ENCODE peak calls at places on chromosomes 13 and 19, in five cellular contexts. B is upper lobe of left lung, Q is K562, J is HepG2, N is GM12878. L is an unnamed sample.
A peak's percentile ranks its signal among the peaks of the same experiment; 100 is the strongest.

GRCh38 chr13:112724788-112725345 is 35.0 kb downstream of the ATP11A start:
- ATAC-seq in B (no peak), N (no peak), J (no peak), Q (no peak), L (no peak)

GRCh38 chr19:49793561-49793840 is 19.6 kb downstream of the FUZ start:
- ATAC-seq in N (no peak), J (no peak), Q (no peak), B (no peak), L (no peak)

GRCh38 chr13:108306768-108307332 is 37.3 kb downstream of the TNFSF13B start:
- ATAC-seq in Q (no peak), B (no peak), J (no peak), N (no peak), L (no peak)

GRCh38 chr13:29607465-29607864 is 12.0 kb upstream of the SLC7A1 start:
- ATAC-seq in B (no peak), Q (no peak), N (no peak), J (no peak), L (no peak)

GRCh38 chr19:46478356-46478986 is 7.1 kb upstream of the PNMA8A start:
- ATAC-seq in J (no peak), B (no peak), N (no peak), Q (peak; percentile 35), L (no peak)

GRCh38 chr19:30584121-30584520 is 211.9 kb downstream of the ZNF536 start:
- ATAC-seq in B (no peak), N (no peak), Q (no peak), J (no peak), L (no peak)

GRCh38 chr19:21202865-21203494 is 61.1 kb downstream of the ZNF431 start:
- ATAC-seq in Q (peak; percentile 88), J (peak; percentile 57), B (peak; percentile 61), N (no peak), L (no peak)

GRCh38 chr13:108212901-108213300 is 2.4 kb downstream of the LIG4 start:
- ATAC-seq in B (no peak), Q (no peak), N (peak; percentile 21), J (no peak), L (no peak)

GRCh38 chr13:28753946-28754345 is 35.2 kb upstream of the SLC46A3 start:
- ATAC-seq in B (no peak), J (no peak), Q (no peak), N (no peak), L (no peak)

GRCh38 chr19:7088999-7089398 is 19.5 kb downstream of the ZNF557 start:
- ATAC-seq in N (no peak), J (no peak), Q (no peak), B (no peak), L (no peak)

GRCh38 chr13:26742691-26743358 is 17.8 kb downstream of the GPR12 start:
- ATAC-seq in J (no peak), N (no peak), Q (no peak), B (no peak), L (no peak)

GRCh38 chr19:13669780-13670355 is 94.5 kb upstream of the MRI1 start:
- ATAC-seq in Q (no peak), B (no peak), J (no peak), N (no peak), L (no peak)

GRCh38 chr13:28306325-28306724 is 168.0 kb downstream of the PAN3 start:
- ATAC-seq in B (no peak), N (no peak), J (no peak), Q (no peak), L (no peak)

GRCh38 chr19:47186337-47187022 is 44.5 kb downstream of the BBC3 start:
- ATAC-seq in Q (no peak), J (no peak), N (peak; percentile 96), B (no peak), L (no peak)

GRCh38 chr13:36098080-36098479 is 33.1 kb downstream of the DCLK1 start:
- ATAC-seq in N (no peak), Q (no peak), B (no peak), J (no peak), L (peak; percentile 60)

GRCh38 chr13:101523732-101524131 is 71.3 kb downstream of the ITGBL1 start:
- ATAC-seq in J (no peak), N (peak; percentile 62), Q (no peak), B (peak; percentile 56), L (peak; percentile 79)

GRCh38 chr19:57905258-57905657 is 11.1 kb downstream of the ZNF417 start:
- ATAC-seq in N (peak; percentile 70), J (no peak), Q (no peak), B (no peak), L (no peak)

GRCh38 chr13:106961219-106961618 is 393.3 kb upstream of the ARGLU1 start:
- ATAC-seq in Q (no peak), N (no peak), J (no peak), B (no peak), L (no peak)

GRCh38 chr13:74077375-74077774 is 56.8 kb downstream of the KLF12 start:
- ATAC-seq in B (no peak), N (no peak), J (no peak), Q (no peak), L (no peak)

GRCh38 chr19:1167687-1168561 is 6.1 kb downstream of the SBNO2 start:
- ATAC-seq in Q (no peak), B (no peak), N (no peak), J (no peak), L (no peak)

GRCh38 chr13:98358933-98359332 is 181.9 kb upstream of the RNF113B start:
- ATAC-seq in N (no peak), Q (no peak), B (no peak), J (no peak), L (no peak)

GRCh38 chr19:29401712-29402421 is 123.9 kb upstream of the VSTM2B start:
- ATAC-seq in J (no peak), N (no peak), B (no peak), Q (no peak), L (no peak)

GRCh38 chr19:38617283-38617763 is 430 bp downstream of the MAP4K1 start:
- ATAC-seq in Q (no peak), J (no peak), B (no peak), N (peak; percentile 12), L (no peak)

GRCh38 chr19:51688665-51689571 is 4.2 kb upstream of the SPACA6 start:
- ATAC-seq in Q (peak; percentile 72), B (peak; percentile 90), J (peak; percentile 61), N (no peak), L (peak; percentile 95)

GRCh38 chr13:31807090-31807541 is 67.8 kb downstream of the RXFP2 start:
- ATAC-seq in Q (no peak), B (peak; percentile 57), J (no peak), N (peak; percentile 46), L (no peak)

GRCh38 chr13:42466123-42466522 is 107.8 kb upstream of the TNFSF11 start:
- ATAC-seq in B (no peak), N (peak; percentile 21), J (no peak), Q (no peak), L (no peak)

GRCh38 chr19:42233106-42233505 is 9.3 kb downstream of the GSK3A start:
- ATAC-seq in B (no peak), N (no peak), J (no peak), Q (no peak), L (no peak)

GRCh38 chr13:94247890-94248289 is 231.6 kb downstream of the DCT start:
- ATAC-seq in Q (no peak), N (no peak), B (no peak), J (no peak), L (no peak)
- TF ChIP-seq EP300 in Q (no peak), N (no peak), B (no peak), J (no peak), L (no peak)

GRCh38 chr19:18149596-18149975 is 3.4 kb upstream of the PIK3R2 start:
- ATAC-seq in J (no peak), N (no peak), Q (no peak), B (no peak), L (no peak)

GRCh38 chr19:18152817-18153554 is at the start of gene PIK3R2:
- ATAC-seq in J (peak; percentile 86), Q (peak; percentile 91), N (peak; percentile 93), B (peak; percentile 94), L (peak; percentile 90)

GRCh38 chr19:18153555-18154134 is 682 bp downstream of the PIK3R2 start:
- ATAC-seq in Q (no peak), N (peak; percentile 1), B (no peak), J (no peak), L (no peak)

GRCh38 chr19:18150776-18151624 is 2.0 kb upstream of the PIK3R2 start:
- ATAC-seq in B (no peak), N (no peak), J (no peak), Q (no peak), L (no peak)

DNA sequence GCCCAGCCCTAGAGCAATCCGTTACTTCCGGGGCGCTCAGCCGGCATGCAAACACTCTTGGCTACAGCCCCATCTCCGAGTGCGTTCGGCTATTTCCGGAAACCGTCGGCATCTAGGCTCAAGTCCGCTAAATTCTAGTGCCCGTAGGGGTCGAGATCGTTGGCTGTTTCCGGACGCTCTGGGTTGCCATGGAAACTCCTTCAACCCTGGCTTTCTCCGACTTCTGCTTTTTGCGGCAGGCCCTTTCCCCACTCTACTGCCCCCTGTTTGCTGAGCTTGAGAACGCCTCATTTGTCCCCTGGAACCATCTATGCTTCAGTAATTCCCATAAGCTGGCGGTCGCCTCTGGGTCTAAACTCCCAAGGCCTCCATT is 533 bp upstream of the PIK3R2 start:
- ATAC-seq in J (peak; percentile 75), N (peak; percentile 85), Q (peak; percentile 75), B (peak; percentile 86), L (peak; percentile 81)
- TF ChIP-seq POLR2AphosphoS5 in J (no peak), N (peak; percentile 63), Q (no peak), B (peak; percentile 7), L (peak; percentile 31)

GRCh38 chr19:10406191-10406590 is 2.8 kb upstream of the CDC37 start:
- ATAC-seq in Q (no peak), B (no peak), J (no peak), N (no peak), L (no peak)

GRCh38 chr19:10404888-10405808 is 1.8 kb upstream of the CDC37 start:
- ATAC-seq in N (no peak), J (no peak), Q (no peak), B (no peak), L (no peak)

GRCh38 chr19:10402441-10403038 is 802 bp downstream of the CDC37 start:
- ATAC-seq in Q (no peak), N (no peak), J (peak; percentile 24), B (no peak), L (no peak)

GRCh38 chr19:10399878-10400277 is 3.5 kb downstream of the CDC37 start:
- ATAC-seq in B (no peak), J (no peak), N (no peak), Q (no peak), L (no peak)

GRCh38 chr19:10403137-10404021 is at the start of gene CDC37:
- ATAC-seq in J (peak; percentile 85), B (peak; percentile 97), Q (peak; percentile 87), N (peak; percentile 84), L (peak; percentile 95)
- TF ChIP-seq EP300 in J (no peak), B (no peak), Q (no peak), N (no peak), L (no peak)

GRCh38 chr19:34355201-34355600 is 9.8 kb upstream of the GPI start:
- ATAC-seq in N (no peak), Q (no peak), J (no peak), B (no peak), L (no peak)
- TF ChIP-seq POLR2AphosphoS5 in N (no peak), Q (no peak), J (no peak), B (no peak), L (no peak)

GRCh38 chr19:11130824-11131455 is 24.6 kb downstream of the SPC24 start:
- ATAC-seq in B (peak; percentile 87), N (peak; percentile 86), J (peak; percentile 71), Q (peak; percentile 81), L (peak; percentile 86)
- TF ChIP-seq EP300 in B (peak; percentile 76), N (no peak), J (no peak), Q (no peak), L (no peak)

GRCh38 chr19:15463865-15464371 is 426 bp downstream of the RASAL3 start:
- ATAC-seq in Q (no peak), N (peak; percentile 78), J (no peak), B (peak; percentile 66), L (no peak)
- TF ChIP-seq POLR2AphosphoS5 in Q (no peak), N (peak; percentile 76), J (no peak), B (peak; percentile 26), L (no peak)